ENCODE peak calls at places on chromosomes 11 and 22, in five cellular contexts. N is upper lobe of left lung, M is T-helper 9 cell, T is testis, K is WTC11. R is an unnamed sample.

GRCh38 chr11:122048401-122048800 is 67.6 kb downstream of the BLID start:
- DNase-seq in K (no peak), M (no peak), N (no peak), T (no peak), R (no peak)

GRCh38 chr22:20021196-20022181 is 579 bp downstream of the TANGO2 start:
- DNase-seq in M (no peak), N (no peak), K (no peak), T (peak), R (no peak)

GRCh38 chr22:43637267-43637666 is 174.8 kb downstream of the EFCAB6 start:
- DNase-seq in N (no peak), T (no peak), M (no peak), K (no peak), R (no peak)

GRCh38 chr11:129973809-129974208 is 28.8 kb downstream of the PRDM10 start:
- DNase-seq in T (no peak), N (peak), K (peak), M (no peak), R (no peak)

GRCh38 chr11:107804219-107804618 is 54.4 kb downstream of the SLC35F2 start:
- DNase-seq in T (no peak), M (no peak), K (no peak), N (no peak), R (no peak)

GRCh38 chr11:17972987-17973386 is 39.9 kb downstream of the SERGEF start:
- DNase-seq in M (no peak), K (peak), N (no peak), T (peak), R (peak)

GRCh38 chr11:122115520-122116343 is at the start of gene BLID:
- DNase-seq in N (no peak), M (no peak), T (peak), K (peak), R (no peak)

GRCh38 chr11:1536065-1536843 is 35.8 kb downstream of the DUSP8 start:
- DNase-seq in M (no peak), T (no peak), K (no peak), N (no peak), R (no peak)

GRCh38 chr11:128621491-128622136 is 34.3 kb upstream of the ETS1 start:
- DNase-seq in M (no peak), K (no peak), T (no peak), N (no peak), R (no peak)

GRCh38 chr11:103257360-103257759 is 148.1 kb downstream of the DYNC2H1 start:
- DNase-seq in T (no peak), N (no peak), M (no peak), K (no peak), R (no peak)

GRCh38 chr11:2732940-2733628 is 33.3 kb upstream of the KCNQ1OT1 start:
- DNase-seq in T (no peak), M (no peak), K (no peak), N (peak), R (no peak)

GRCh38 chr11:61061081-61061826 is 41.0 kb upstream of the CD5 start:
- DNase-seq in K (no peak), M (peak), T (no peak), N (no peak), R (no peak)

GRCh38 chr11:119717839-119718534 is 11.0 kb downstream of the NECTIN1 start:
- DNase-seq in T (no peak), M (no peak), K (no peak), N (no peak), R (no peak)

GRCh38 chr22:46592390-46592872 is 27.8 kb upstream of the GRAMD4 start:
- DNase-seq in T (no peak), N (peak), K (no peak), M (no peak), R (no peak)

GRCh38 chr11:105923252-105923651 is 98.8 kb downstream of the MSANTD4 start:
- DNase-seq in N (no peak), M (no peak), K (no peak), T (no peak), R (no peak)

GRCh38 chr22:19419464-19420178 is 11.9 kb downstream of the HIRA start:
- DNase-seq in N (no peak), T (no peak), K (no peak), M (no peak), R (no peak)

GRCh38 chr11:69934861-69935494 is 115.8 kb upstream of the FGF3 start:
- DNase-seq in T (no peak), M (no peak), N (no peak), K (peak), R (no peak)

GRCh38 chr11:12693485-12694181 is 19.4 kb downstream of the TEAD1 start:
- DNase-seq in T (peak), K (no peak), N (peak), M (no peak), R (peak)

GRCh38 chr11:70034740-70035365 is 43.3 kb upstream of the ANO1 start:
- DNase-seq in N (peak), M (no peak), T (no peak), K (no peak), R (no peak)

GRCh38 chr22:49995059-49995412 is 17.5 kb downstream of the IL17REL start:
- DNase-seq in T (no peak), N (peak), M (no peak), K (no peak), R (no peak)

GRCh38 chr11:57476883-57477506 is 16.7 kb downstream of the RTN4RL2 start:
- DNase-seq in M (no peak), N (no peak), K (peak), T (peak), R (no peak)

GRCh38 chr11:115963170-115963569 is 459.0 kb upstream of the CADM1 start:
- DNase-seq in T (no peak), N (no peak), M (no peak), K (no peak), R (no peak)

GRCh38 chr22:35611891-35612576 is 5.1 kb downstream of the MB start:
- DNase-seq in N (no peak), T (no peak), M (no peak), K (no peak), R (no peak)

GRCh38 chr11:10303558-10304363 is 1.1 kb upstream of the ADM start:
- DNase-seq in N (peak), T (no peak), M (no peak), K (peak), R (no peak)

GRCh38 chr11:71227058-71227659 is 25.2 kb downstream of the SHANK2 start:
- DNase-seq in M (no peak), K (no peak), T (no peak), N (no peak), R (no peak)

GRCh38 chr11:78420255-78420764 is 2.7 kb upstream of the GAB2 start:
- DNase-seq in M (peak), N (no peak), T (peak), K (peak), R (peak)